ENCODE peak calls at places on chromosomes 6 and 20, in four cellular contexts. V, H, U and R are unnamed samples.

GRCh38 chr6:356828-357251 is 34.7 kb upstream of the IRF4 start:
- DNase-seq in V (no peak), H (no peak), U (peak), R (peak)

GRCh38 chr6:42443312-42444075 is 8.2 kb downstream of the TRERF1 start:
- DNase-seq in V (no peak), H (no peak), U (peak), R (no peak)

GRCh38 chr20:39036851-39037250 is 74.7 kb downstream of the DHX35 start:
- DNase-seq in V (no peak), H (no peak), U (no peak), R (no peak)

GRCh38 chr6:90414352-90414751 is 117.7 kb upstream of the BACH2 start:
- DNase-seq in V (no peak), H (no peak), U (no peak), R (no peak)

GRCh38 chr6:328184-328670 is 35.9 kb downstream of the DUSP22 start:
- DNase-seq in V (no peak), H (no peak), U (peak), R (peak)

GRCh38 chr20:4966826-4967751 is 34.2 kb downstream of the SLC23A2 start:
- DNase-seq in V (no peak), H (no peak), U (no peak), R (no peak)

GRCh38 chr6:143700684-143701342 is 23.0 kb downstream of the PHACTR2 start:
- DNase-seq in V (no peak), H (no peak), U (no peak), R (no peak)

GRCh38 chr20:42792052-42792451 is 397.7 kb downstream of the PTPRT start:
- DNase-seq in V (no peak), H (no peak), U (no peak), R (no peak)

GRCh38 chr20:56752274-56752673 is 123.2 kb downstream of the TFAP2C start:
- DNase-seq in V (no peak), H (no peak), U (no peak), R (no peak)

GRCh38 chr6:97586344-97586743 is 303.3 kb upstream of the MMS22L start:
- DNase-seq in V (no peak), H (no peak), U (no peak), R (no peak)

GRCh38 chr6:4313044-4313686 is 177.8 kb upstream of the ECI2 start:
- DNase-seq in V (no peak), H (no peak), U (no peak), R (no peak)

GRCh38 chr6:109351231-109352132 is 30.8 kb downstream of the CD164 start:
- DNase-seq in V (no peak), H (no peak), U (peak), R (peak)

GRCh38 chr20:53386186-53386681 is 207.4 kb downstream of the ZNF217 start:
- DNase-seq in V (no peak), H (no peak), U (no peak), R (no peak)

GRCh38 chr20:54668271-54669053 is 193.1 kb downstream of the DOK5 start:
- DNase-seq in V (no peak), H (peak), U (peak), R (no peak)

GRCh38 chr20:37209661-37210314 is 30.4 kb upstream of the MROH8 start:
- DNase-seq in V (no peak), H (no peak), U (no peak), R (no peak)

GRCh38 chr6:21804941-21805610 is 211.5 kb downstream of the SOX4 start:
- DNase-seq in V (no peak), H (no peak), U (no peak), R (no peak)

GRCh38 chr6:114080891-114081510 is 110.1 kb upstream of the HDAC2 start:
- DNase-seq in V (no peak), H (no peak), U (no peak), R (no peak)

GRCh38 chr20:43752561-43753301 is 25.9 kb upstream of the GTSF1L start:
- DNase-seq in V (no peak), H (no peak), U (peak), R (no peak)

GRCh38 chr6:135105299-135105698 is 50.7 kb upstream of the HBS1L start:
- DNase-seq in V (no peak), H (no peak), U (no peak), R (no peak)
- H3K27ac ChIP-seq in V (no peak), H (no peak), U (no peak), R (no peak)

GRCh38 chr6:32110632-32111031 is 1.5 kb upstream of the TNXB start:
- DNase-seq in V (no peak), H (no peak), U (no peak), R (no peak)

GRCh38 chr6:32108094-32108627 is 977 bp downstream of the TNXB start:
- DNase-seq in V (no peak), H (no peak), U (peak), R (peak)

GRCh38 chr6:32108727-32109113 is 418 bp downstream of the TNXB start:
- DNase-seq in V (no peak), H (no peak), U (no peak), R (no peak)

GRCh38 chr6:32109765-32110160 is 625 bp upstream of the TNXB start:
- DNase-seq in V (no peak), H (no peak), U (no peak), R (no peak)

GRCh38 chr6:32109114-32109764 is at the start of gene TNXB:
- DNase-seq in V (no peak), H (no peak), U (no peak), R (peak)
- TF ChIP-seq POLR2A in V (no peak), H (no peak), U (no peak), R (no peak)

DNA sequence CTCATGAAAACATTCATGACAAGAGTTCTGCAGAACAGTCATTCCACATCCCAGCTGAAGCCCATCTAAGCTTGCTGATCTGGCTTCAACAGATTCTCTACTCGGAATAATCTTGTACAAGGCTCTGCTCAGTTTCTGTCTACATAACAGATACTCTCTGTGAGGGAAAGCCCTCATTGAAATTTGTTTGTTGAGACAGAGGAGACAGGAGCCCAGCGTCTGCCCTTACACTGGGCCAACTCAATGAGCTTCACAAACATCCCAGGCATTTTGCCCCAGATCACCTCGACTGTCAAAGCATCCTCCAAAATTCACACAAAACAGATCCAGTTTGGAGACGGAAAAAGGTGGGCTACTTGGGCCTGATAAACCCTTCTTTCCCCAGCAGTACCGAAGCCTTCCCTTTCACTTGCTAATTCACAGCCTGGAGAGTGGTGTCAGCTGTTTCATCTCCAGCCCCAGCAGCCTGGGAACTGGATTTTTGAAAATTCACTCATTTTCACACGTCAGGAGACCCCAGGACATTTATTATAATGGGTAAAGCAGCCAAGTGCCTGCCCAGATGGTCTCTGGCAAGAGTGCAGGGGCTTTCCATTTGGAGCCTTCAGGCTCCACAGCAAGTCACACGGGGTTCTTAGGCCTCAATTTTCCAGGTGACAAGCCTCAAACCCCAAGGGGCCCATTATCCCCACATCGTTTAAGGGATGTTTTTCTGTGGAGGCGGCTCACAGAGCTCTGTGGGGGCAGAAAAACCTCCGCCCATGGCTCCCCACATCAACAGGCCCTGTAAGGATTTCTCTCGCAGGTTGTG is 7.3 kb downstream of the CCDC167 start:
- DNase-seq in V (no peak), H (no peak), U (no peak), R (no peak)
- H3K27ac ChIP-seq in V (no peak), H (no peak), U (no peak), R (no peak)

GRCh38 chr6:56540950-56541600 is 101.6 kb downstream of the DST start:
- DNase-seq in V (no peak), H (no peak), U (no peak), R (no peak)
- TF ChIP-seq POLR2A in V (no peak), H (no peak), U (no peak), R (no peak)

GRCh38 chr20:50516180-50516934 is 6.2 kb downstream of the PTPN1 start:
- DNase-seq in V (no peak), H (no peak), U (no peak), R (no peak)

GRCh38 chr20:50518270-50518721 is 8.1 kb downstream of the PTPN1 start:
- DNase-seq in V (no peak), H (no peak), U (no peak), R (no peak)

GRCh38 chr20:50516935-50517816 is 7.0 kb downstream of the PTPN1 start:
- DNase-seq in V (no peak), H (no peak), U (no peak), R (no peak)

GRCh38 chr20:50519036-50519780 is 9.0 kb downstream of the PTPN1 start:
- DNase-seq in V (no peak), H (no peak), U (peak), R (no peak)

DNA sequence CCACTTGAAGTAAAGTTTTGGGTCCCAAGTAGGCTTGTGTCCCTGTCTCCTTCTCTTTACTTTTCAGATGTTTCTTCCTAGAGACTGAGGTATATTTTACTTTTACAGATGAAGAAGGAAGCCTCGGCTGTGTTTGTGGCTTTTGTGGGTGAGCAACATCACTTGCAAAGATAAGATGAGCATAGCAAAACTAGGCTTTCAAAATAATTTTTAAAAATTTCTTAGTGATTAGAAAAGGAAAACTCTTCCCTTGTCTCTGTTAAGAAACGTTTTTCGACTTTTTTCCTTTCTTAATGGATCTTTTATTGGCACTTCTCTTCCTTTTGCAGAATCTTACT is 7.6 kb downstream of the PTPN1 start:
- DNase-seq in V (no peak), H (no peak), U (peak), R (no peak)
- H3K27ac ChIP-seq in V (peak), H (no peak), U (peak), R (peak)

DNA sequence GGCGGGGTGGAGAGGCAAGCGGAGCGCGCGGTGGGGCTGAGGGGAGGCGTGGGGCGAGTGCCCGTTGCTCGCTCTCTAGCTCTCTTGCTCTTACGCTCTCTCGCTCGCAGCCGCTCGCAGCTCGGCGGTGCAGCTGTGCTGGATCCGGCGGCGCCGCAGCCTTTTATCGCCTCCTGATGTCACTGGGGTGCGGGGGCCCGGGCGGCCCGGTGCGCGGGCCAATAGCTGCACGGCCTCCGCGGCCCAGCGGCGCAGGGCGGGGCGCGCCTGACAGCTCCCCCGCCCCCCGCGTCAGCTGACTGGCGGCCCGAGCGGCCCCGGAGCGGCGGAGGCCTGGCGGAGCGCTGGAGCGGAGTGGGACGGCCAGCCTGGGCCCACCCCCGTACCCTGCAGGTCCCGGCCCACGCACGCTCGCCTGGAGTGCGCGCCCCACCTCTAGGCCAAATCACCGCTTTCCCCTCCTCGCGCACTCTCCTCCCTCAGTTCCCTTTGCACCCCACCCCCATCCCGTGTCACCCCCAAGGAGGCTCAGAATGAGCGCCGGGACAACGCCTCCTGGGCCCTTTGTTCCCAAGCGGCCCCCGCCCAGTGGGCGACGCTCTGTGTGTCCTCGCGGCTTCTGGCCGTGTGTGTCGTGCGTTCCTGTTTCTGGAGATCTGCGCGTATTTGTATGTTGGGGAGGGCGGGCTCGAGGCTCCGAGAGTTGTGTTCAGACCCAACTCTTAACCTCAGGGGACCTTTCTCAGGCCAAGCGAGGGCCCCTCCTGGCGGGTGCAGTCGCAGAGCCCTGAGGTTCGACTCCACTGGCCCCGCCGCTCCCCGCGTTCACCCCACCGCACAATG is at the start of gene MAFB:
- DNase-seq in V (peak), H (peak), U (peak), R (peak)
- TF ChIP-seq POLR2A in V (peak), H (peak), U (peak), R (peak)

GRCh38 chr20:62266340-62266739 is 28.0 kb downstream of the OSBPL2 start:
- DNase-seq in V (no peak), H (no peak), U (no peak), R (peak)
- H3K27ac ChIP-seq in V (no peak), H (no peak), U (no peak), R (peak)

DNA sequence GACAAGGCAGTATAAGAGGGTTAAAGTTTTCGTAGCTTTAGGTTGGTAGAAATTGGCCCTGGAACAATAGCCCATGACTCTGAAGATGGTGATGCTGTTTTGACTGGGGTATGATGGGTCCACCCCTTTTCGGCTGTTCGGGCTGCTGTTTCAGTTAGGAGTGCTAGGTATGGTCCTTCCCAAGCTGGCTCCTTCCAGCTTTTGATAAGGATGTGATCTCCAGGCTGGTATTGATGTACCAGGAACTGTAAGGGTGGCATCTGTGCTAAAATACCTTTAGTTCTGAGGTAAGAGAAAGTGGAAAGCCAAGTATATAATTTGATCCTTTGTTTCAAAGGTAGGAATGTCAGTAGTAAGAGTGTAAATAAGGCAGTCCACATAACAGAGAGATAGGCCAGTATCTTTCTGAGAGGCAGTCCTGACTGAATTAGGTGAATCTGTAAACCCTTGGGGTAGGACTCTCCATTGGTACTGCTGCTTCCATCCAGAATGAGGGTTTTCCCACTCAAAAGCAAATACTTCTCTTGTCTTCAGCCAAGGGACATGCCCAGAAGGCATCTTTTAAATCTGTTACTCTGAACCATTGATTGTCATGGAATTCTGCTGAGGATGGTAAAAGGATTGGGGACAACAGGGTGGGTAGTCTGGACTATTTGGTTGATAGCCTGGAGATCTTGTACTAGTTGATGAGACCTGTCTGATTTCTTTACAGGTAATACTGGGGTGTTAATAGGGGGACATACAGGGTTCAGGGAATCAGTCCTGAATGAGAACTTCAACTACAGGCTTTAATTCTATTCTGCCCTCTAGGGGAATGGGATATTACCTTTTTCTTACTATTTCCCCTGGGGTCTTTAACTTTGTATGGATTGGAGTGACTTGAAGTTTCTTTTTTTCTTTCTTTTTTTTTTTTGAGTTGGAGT is 6.1 kb upstream of the ZNFX1 start:
- DNase-seq in V (no peak), H (no peak), U (no peak), R (no peak)
- TF ChIP-seq POLR2A in V (no peak), H (peak), U (no peak), R (no peak)

GRCh38 chr6:129670634-129671033 is 39.3 kb downstream of the ARHGAP18 start:
- DNase-seq in V (no peak), H (no peak), U (no peak), R (no peak)
- H3K27ac ChIP-seq in V (no peak), H (no peak), U (no peak), R (no peak)